ENCODE peak calls at places on chromosome 13, in nine cellular contexts. L is choroid plexus epithelial cell; K is astrocyte of the hippocampus; S is NCI-H510A; V is stimulated activated CD4-positive, alpha-beta T cell treated with anti-CD3 and anti-CD28 coated beads, TNF-alpha, amount 100 ng/mL, for 1 hour; Z is stimulated activated CD8-positive, alpha-beta memory T cell treated with anti-CD3 and anti-CD28 coated beads, Interleukin-15, amount 100 ng/mL, for 24 hours; Q is RPMI7951; E is T-helper 2 cell; B is NCI-H524. P is an unnamed sample.
A peak's percentile ranks its signal among the peaks of the same experiment; 100 is the strongest.

GRCh38 chr13:64347662-64348061 is 2882.5 kb downstream of the PCDH9 start:
- DNase-seq in L (peak; percentile 32), K (no peak), S (no peak), V (no peak), Z (no peak), Q (no peak), E (no peak), B (no peak), P (no peak)

GRCh38 chr13:43374621-43375020 is 351.2 kb downstream of the DNAJC15 start:
- DNase-seq in L (peak; percentile 62), K (peak; percentile 48), S (no peak), V (no peak), Z (no peak), Q (peak; percentile 86), E (no peak), B (no peak), P (peak; percentile 42)

GRCh38 chr13:105928048-105928447 is 607.4 kb downstream of the EFNB2 start:
- DNase-seq in L (no peak), K (no peak), S (no peak), V (no peak), Z (no peak), Q (peak; percentile 50), E (no peak), B (no peak), P (no peak)

GRCh38 chr13:29522044-29522685 is 73.3 kb downstream of the SLC7A1 start:
- DNase-seq in L (peak; percentile 98), K (peak; percentile 73), S (no peak), V (no peak), Z (no peak), Q (peak; percentile 96), E (no peak), B (no peak), P (peak; percentile 82)

GRCh38 chr13:110985570-110985969 is 70.7 kb upstream of the ANKRD10 start:
- DNase-seq in L (peak; percentile 20), K (no peak), S (no peak), V (no peak), Z (no peak), Q (no peak), E (no peak), B (no peak), P (no peak)

GRCh38 chr13:110912651-110913051 is 2.2 kb downstream of the ANKRD10 start:
- DNase-seq in L (peak; percentile 78), K (peak; percentile 69), S (no peak), V (no peak), Z (no peak), Q (peak; percentile 59), E (no peak), B (no peak), P (no peak)

GRCh38 chr13:34179481-34179880 is 361.5 kb downstream of the RFC3 start:
- DNase-seq in L (peak; percentile 51), K (peak; percentile 74), S (no peak), V (no peak), Z (no peak), Q (no peak), E (no peak), B (no peak), P (no peak)

GRCh38 chr13:101626925-101627555 is 174.6 kb downstream of the ITGBL1 start:
- DNase-seq in L (peak; percentile 46), K (no peak), S (no peak), V (no peak), Z (no peak), Q (peak; percentile 46), E (no peak), B (no peak), P (peak; percentile 10)

GRCh38 chr13:49998714-49999624 is 2.1 kb downstream of the TRIM13 start:
- DNase-seq in L (no peak), K (no peak), S (no peak), V (no peak), Z (no peak), Q (no peak), E (no peak), B (no peak), P (no peak)

GRCh38 chr13:45575146-45575829 is 40.3 kb downstream of the ERICH6B start:
- DNase-seq in L (no peak), K (no peak), S (no peak), V (no peak), Z (no peak), Q (peak; percentile 9), E (no peak), B (no peak), P (no peak)

GRCh38 chr13:33363328-33363727 is 77.8 kb upstream of the STARD13 start:
- DNase-seq in L (no peak), K (no peak), S (no peak), V (no peak), Z (no peak), Q (no peak), E (no peak), B (no peak), P (no peak)

GRCh38 chr13:85588359-85588758 is 210.9 kb downstream of the SLITRK6 start:
- DNase-seq in L (no peak), K (no peak), S (no peak), V (no peak), Z (no peak), Q (no peak), E (no peak), B (no peak), P (no peak)

GRCh38 chr13:98672947-98673545 is 79.4 kb downstream of the SLC15A1 start:
- DNase-seq in L (peak; percentile 86), K (peak; percentile 87), S (no peak), V (peak; percentile 19), Z (no peak), Q (peak; percentile 57), E (peak; percentile 8), B (no peak), P (peak; percentile 51)

GRCh38 chr13:26538363-26539317 is 18.8 kb upstream of the WASF3 start:
- DNase-seq in L (peak; percentile 15), K (no peak), S (no peak), V (no peak), Z (no peak), Q (no peak), E (no peak), B (peak; percentile 85), P (no peak)

GRCh38 chr13:44755872-44756271 is 179.7 kb upstream of the TSC22D1 start:
- DNase-seq in L (peak; percentile 40), K (peak; percentile 82), S (no peak), V (no peak), Z (no peak), Q (peak; percentile 86), E (no peak), B (no peak), P (peak; percentile 67)

P was measured in Daoy.